ENCODE peak calls at places on chromosome 20, in six cellular contexts. P is NCI-H1417; M is activated naive CD8-positive, alpha-beta T cell treated with anti-CD3 and anti-CD28 coated beads, Interleukin-2, amount 50 U/mL, for 16 hours; R is activated gamma-delta T cell treated with anti-CD3 and anti-CD28 coated beads, Interleukin-2, amount 50 U/mL, for 16 hours; Y is caudate nucleus; B is fibroblast of lung. Z is an unnamed sample.

GRCh38 chr20:40651121-40651520 is 37.9 kb downstream of the MAFB start:
- DNase-seq in P (no peak), M (no peak), R (no peak), Y (no peak), B (peak), Z (no peak)

GRCh38 chr20:18971121-18971520 is 157.5 kb downstream of the SCP2D1 start:
- DNase-seq in P (no peak), M (no peak), R (no peak), Y (no peak), B (no peak), Z (no peak)

GRCh38 chr20:34701405-34702085 is 2.6 kb upstream of the TP53INP2 start:
- DNase-seq in P (no peak), M (no peak), R (no peak), Y (no peak), B (no peak), Z (no peak)

GRCh38 chr20:61109221-61109805 is 142.7 kb upstream of the CDH4 start:
- DNase-seq in P (no peak), M (no peak), R (no peak), Y (no peak), B (no peak), Z (no peak)

GRCh38 chr20:62724692-62725595 is 16.3 kb downstream of the NTSR1 start:
- DNase-seq in P (no peak), M (no peak), R (no peak), Y (no peak), B (no peak), Z (no peak)

GRCh38 chr20:57802877-57803717 is 93.3 kb upstream of the PMEPA1 start:
- DNase-seq in P (no peak), M (no peak), R (no peak), Y (no peak), B (no peak), Z (no peak)

GRCh38 chr20:4956200-4956810 is 45.0 kb downstream of the SLC23A2 start:
- DNase-seq in P (peak), M (no peak), R (no peak), Y (no peak), B (peak), Z (no peak)

GRCh38 chr20:60424267-60424904 is 466.2 kb downstream of the CDH26 start:
- DNase-seq in P (no peak), M (no peak), R (no peak), Y (no peak), B (no peak), Z (peak)

GRCh38 chr20:13494019-13494418 is 144.7 kb downstream of the TASP1 start:
- DNase-seq in P (no peak), M (no peak), R (no peak), Y (no peak), B (no peak), Z (no peak)

GRCh38 chr20:19048898-19049889 is 163.2 kb upstream of the SLC24A3 start:
- DNase-seq in P (no peak), M (no peak), R (no peak), Y (no peak), B (no peak), Z (no peak)

GRCh38 chr20:11366660-11367059 is 551.0 kb upstream of the BTBD3 start:
- DNase-seq in P (no peak), M (no peak), R (no peak), Y (no peak), B (no peak), Z (no peak)

GRCh38 chr20:54172856-54173652 is 732 bp downstream of the CYP24A1 start:
- DNase-seq in P (peak), M (no peak), R (no peak), Y (no peak), B (peak), Z (no peak)

GRCh38 chr20:50930139-50931047 is 844 bp downstream of the ADNP start:
- DNase-seq in P (peak), M (no peak), R (no peak), Y (no peak), B (no peak), Z (peak)

GRCh38 chr20:47296950-47297349 is 59.5 kb downstream of the ZMYND8 start:
- DNase-seq in P (peak), M (no peak), R (no peak), Y (no peak), B (no peak), Z (no peak)

Z was measured in MG63.